ENCODE peak calls at places on chromosomes 6 and 20, in four cellular contexts. H is ovary, Y is lower lobe of right lung, O is aorta. U is an unnamed sample.

GRCh38 chr6:116876635-116877611 is at the start of gene RFX6:
- DNase-seq in H (no peak), Y (no peak), O (no peak), U (peak; percentile 22)

GRCh38 chr6:107491059-107491609 is 1.2 kb downstream of the SOBP start:
- DNase-seq in H (peak; percentile 79), Y (peak; percentile 63), O (peak; percentile 81), U (peak; percentile 82)

GRCh38 chr6:74510878-74511277 is 695.0 kb downstream of the COL12A1 start:
- DNase-seq in H (no peak), Y (no peak), O (no peak), U (no peak)

GRCh38 chr6:30470968-30471367 is 18.3 kb upstream of the HLA-E start:
- DNase-seq in H (no peak), Y (no peak), O (no peak), U (no peak)

GRCh38 chr6:169312658-169313346 is 59.2 kb upstream of the THBS2 start:
- DNase-seq in H (peak; percentile 43), Y (no peak), O (no peak), U (no peak)

GRCh38 chr20:20318318-20319161 is 49.4 kb upstream of the INSM1 start:
- DNase-seq in H (no peak), Y (no peak), O (no peak), U (no peak)

GRCh38 chr6:72651191-72651590 is 29.3 kb downstream of the KCNQ5 start:
- DNase-seq in H (no peak), Y (no peak), O (no peak), U (no peak)

GRCh38 chr20:3045042-3045815 is 623 bp upstream of the MRPS26 start:
- DNase-seq in H (no peak), Y (peak; percentile 84), O (peak; percentile 87), U (peak; percentile 80)

GRCh38 chr6:156976144-156977088 is 199.2 kb downstream of the ARID1B start:
- DNase-seq in H (no peak), Y (no peak), O (no peak), U (no peak)

GRCh38 chr20:63693079-63693974 is 3.1 kb upstream of the TNFRSF6B start:
- DNase-seq in H (no peak), Y (no peak), O (peak; percentile 51), U (no peak)
- H3K4me1 ChIP-seq in H (peaks cover 2% of the 10 kb centered on the region), Y (peaks cover 48% of the 10 kb centered on the region), O (no peaks in the 10 kb centered on the region), U (peaks cover 12% of the 10 kb centered on the region)

DNA sequence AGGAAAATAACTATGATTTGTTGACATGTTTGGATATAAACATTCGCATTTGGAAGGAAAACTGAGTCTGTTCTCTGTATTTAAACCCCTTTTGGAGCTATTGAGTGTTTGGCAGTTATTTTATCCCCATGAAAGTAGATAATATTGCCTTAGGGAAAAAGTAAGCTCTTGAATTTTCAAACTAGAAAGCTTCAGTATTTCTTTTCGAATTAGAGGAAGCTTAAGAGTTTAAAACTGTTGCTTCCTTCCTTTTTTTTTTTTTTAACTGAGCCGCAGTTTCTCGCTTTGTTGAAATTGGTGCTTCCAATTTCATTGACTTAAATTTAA is 31.4 kb downstream of the SAMD3 start:
- DNase-seq in H (no peak), Y (no peak), O (no peak), U (no peak)
- H3K4me1 ChIP-seq in H (no peaks in the 10 kb centered on the region), Y (no peaks in the 10 kb centered on the region), O (no peaks in the 10 kb centered on the region), U (no peaks in the 10 kb centered on the region)

GRCh38 chr20:54291339-54292060 is 83.6 kb downstream of the PFDN4 start:
- DNase-seq in H (no peak), Y (no peak), O (no peak), U (no peak)
- H3K4me1 ChIP-seq in H (no peaks in the 10 kb centered on the region), Y (no peaks in the 10 kb centered on the region), O (peaks cover 12% of the 10 kb centered on the region), U (no peaks in the 10 kb centered on the region)

DNA sequence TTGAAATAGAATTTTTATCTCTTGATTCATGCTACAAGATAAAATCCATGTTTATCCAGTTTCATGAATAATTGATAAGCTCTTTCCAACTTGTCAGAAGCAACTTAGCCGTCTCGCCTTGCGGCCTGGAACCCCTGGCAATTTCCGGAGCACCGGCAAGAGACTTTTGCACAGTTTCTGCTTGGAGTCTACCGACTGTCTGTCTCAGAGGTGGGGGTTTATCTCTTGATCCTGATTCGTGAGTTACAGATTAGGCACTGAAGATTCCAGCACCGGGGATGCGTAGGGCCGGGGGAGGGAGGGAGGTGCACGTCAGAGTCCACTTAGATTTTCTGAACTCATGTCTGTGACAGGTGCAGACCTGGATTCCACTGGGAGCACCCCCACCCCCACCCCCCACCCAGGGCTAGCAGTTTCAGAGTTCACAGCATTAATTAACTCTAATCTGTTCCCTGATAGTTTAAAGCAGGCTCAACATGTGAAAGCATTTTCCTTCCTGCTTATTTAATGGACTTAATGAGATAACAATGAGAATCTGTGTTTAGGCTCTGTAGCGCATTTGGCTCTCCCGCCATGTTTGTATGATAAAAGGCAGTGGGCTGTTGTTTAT is 8.0 kb upstream of the APCDD1L start:
- DNase-seq in H (no peak), Y (no peak), O (no peak), U (no peak)
- H3K4me1 ChIP-seq in H (no peaks in the 10 kb centered on the region), Y (no peaks in the 10 kb centered on the region), O (no peaks in the 10 kb centered on the region), U (no peaks in the 10 kb centered on the region)

DNA sequence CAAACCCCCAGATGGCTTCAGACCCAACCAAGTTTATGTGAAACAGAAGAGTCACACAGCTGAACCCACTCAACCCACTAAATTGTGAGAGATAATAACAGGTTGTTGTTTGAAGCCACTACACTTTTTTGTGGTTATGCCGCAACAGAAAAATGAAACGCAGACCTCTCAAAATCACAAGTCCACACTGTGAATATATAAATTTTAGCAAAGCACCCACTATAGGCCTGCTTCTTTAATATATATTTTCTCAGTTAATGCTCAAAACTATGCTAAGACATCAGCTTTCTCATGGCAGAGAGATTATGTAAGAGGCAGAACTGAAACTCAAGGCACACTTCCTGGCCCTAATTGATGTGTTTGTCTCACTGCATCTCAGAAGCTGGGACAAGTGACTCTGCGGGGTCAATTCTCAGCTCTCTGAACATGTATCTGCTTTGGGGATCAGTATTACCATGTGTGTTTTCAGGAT is 27.7 kb downstream of the MAP3K5 start:
- DNase-seq in H (no peak), Y (no peak), O (no peak), U (no peak)
- H3K4me1 ChIP-seq in H (peaks cover 34% of the 10 kb centered on the region), Y (peaks cover 65% of the 10 kb centered on the region), O (peaks cover 17% of the 10 kb centered on the region), U (peaks cover 47% of the 10 kb centered on the region)

GRCh38 chr20:31836853-31837608 is 8.4 kb downstream of the FOXS1 start:
- DNase-seq in H (no peak), Y (no peak), O (no peak), U (no peak)

GRCh38 chr20:31839782-31840487 is 5.5 kb downstream of the FOXS1 start:
- DNase-seq in H (no peak), Y (no peak), O (no peak), U (no peak)

GRCh38 chr20:31835977-31836852 is 9.2 kb downstream of the FOXS1 start:
- DNase-seq in H (peak; percentile 61), Y (peak; percentile 73), O (peak; percentile 95), U (peak; percentile 49)

GRCh38 chr20:31838646-31839292 is 6.6 kb downstream of the FOXS1 start:
- DNase-seq in H (no peak), Y (no peak), O (no peak), U (no peak)

GRCh38 chr20:31837896-31838397 is 7.5 kb downstream of the FOXS1 start:
- DNase-seq in H (no peak), Y (no peak), O (no peak), U (no peak)
- H3K4me1 ChIP-seq in H (peaks cover 23% of the 10 kb centered on the region), Y (peaks cover 41% of the 10 kb centered on the region), O (no peaks in the 10 kb centered on the region), U (no peaks in the 10 kb centered on the region)

GRCh38 chr6:56757585-56757984 is 114.9 kb upstream of the DST start:
- DNase-seq in H (no peak), Y (no peak), O (no peak), U (no peak)

GRCh38 chr6:56756791-56757582 is 114.3 kb upstream of the DST start:
- DNase-seq in H (no peak), Y (no peak), O (no peak), U (no peak)

GRCh38 chr6:56755040-56755439 is 112.4 kb upstream of the DST start:
- DNase-seq in H (no peak), Y (no peak), O (no peak), U (no peak)

GRCh38 chr6:56758120-56758519 is 115.4 kb upstream of the DST start:
- DNase-seq in H (no peak), Y (no peak), O (no peak), U (no peak)

GRCh38 chr6:56756219-56756789 is 113.6 kb upstream of the DST start:
- DNase-seq in H (no peak), Y (no peak), O (no peak), U (no peak)
- H3K4me1 ChIP-seq in H (peaks cover 5% of the 10 kb centered on the region), Y (peaks cover 42% of the 10 kb centered on the region), O (peaks cover 6% of the 10 kb centered on the region), U (no peaks in the 10 kb centered on the region)